ENCODE peak calls at places on chromosomes 13 and 19, in four cellular contexts. Y is ELR, L is NCI-H524 treated with DMSO at 0.1 percent for 48 hours, J is stromal cell of bone marrow. H is an unnamed sample.

GRCh38 chr19:8473652-8474476 is 28.6 kb downstream of the PRAM1 start:
- DNase-seq in Y (no peak), L (no peak), J (no peak), H (no peak)

GRCh38 chr13:73235385-73235784 is 176.6 kb downstream of the KLF5 start:
- DNase-seq in Y (no peak), L (no peak), J (no peak), H (no peak)

GRCh38 chr13:22866221-22866620 is 314.6 kb upstream of the SGCG start:
- DNase-seq in Y (no peak), L (no peak), J (no peak), H (no peak)

GRCh38 chr19:10784257-10784656 is 51.8 kb downstream of the TMED1 start:
- DNase-seq in Y (no peak), L (no peak), J (no peak), H (no peak)

GRCh38 chr19:38808741-38809140 is 4.0 kb downstream of the LGALS4 start:
- DNase-seq in Y (no peak), L (no peak), J (no peak), H (no peak)

GRCh38 chr13:30338331-30338851 is 31.0 kb upstream of the KATNAL1 start:
- DNase-seq in Y (peak; percentile 68), L (no peak), J (no peak), H (no peak)

GRCh38 chr13:112643759-112644459 is 45.9 kb upstream of the ATP11A start:
- DNase-seq in Y (no peak), L (no peak), J (no peak), H (no peak)

GRCh38 chr19:49560358-49560900 is 19.9 kb downstream of the NOSIP start:
- DNase-seq in Y (no peak), L (no peak), J (no peak), H (no peak)

GRCh38 chr13:65595881-65596280 is 1634.3 kb downstream of the PCDH9 start:
- DNase-seq in Y (peak; percentile 15), L (no peak), J (no peak), H (no peak)

GRCh38 chr19:14542721-14543328 is 13.4 kb downstream of the TECR start:
- DNase-seq in Y (peak; percentile 43), L (no peak), J (no peak), H (no peak)

GRCh38 chr19:1408300-1409203 is 1.2 kb downstream of the DAZAP1 start:
- DNase-seq in Y (peak; percentile 69), L (no peak), J (no peak), H (no peak)

GRCh38 chr13:69999875-70000274 is 107.8 kb upstream of the ATXN8OS start:
- DNase-seq in Y (no peak), L (no peak), J (no peak), H (no peak)

GRCh38 chr13:38398810-38399493 is 49.3 kb downstream of the UFM1 start:
- DNase-seq in Y (peak; percentile 76), L (no peak), J (peak; percentile 34), H (no peak)

GRCh38 chr13:26914624-26915023 is 154.0 kb upstream of the GPR12 start:
- DNase-seq in Y (no peak), L (no peak), J (peak; percentile 3), H (peak; percentile 6)

GRCh38 chr13:36776175-36776574 is 42.8 kb upstream of the RFXAP start:
- DNase-seq in Y (no peak), L (no peak), J (no peak), H (no peak)

GRCh38 chr13:52600666-52601065 is 41.6 kb upstream of the HNRNPA1L2 start:
- DNase-seq in Y (no peak), L (no peak), J (no peak), H (no peak)

H was measured in DMS 273 treated with DMSO at 0.1 percent for 48 hours.